ENCODE peak calls at places on chromosome 18, in five cellular contexts. M is fibroblast of lung; H is stimulated activated CD8-positive, alpha-beta memory T cell treated with anti-CD3 and anti-CD28 coated beads, Interleukin-4, amount 100 ng/mL, for 48 hours; Q is activated CD4-positive, alpha-beta T cell treated with anti-CD3 and anti-CD28 coated beads, Interleukin-2, amount 50 U/mL, for 1 hour; G is caudate nucleus. A is an unnamed sample.

GRCh38 chr18:57797209-57797651 is 5.9 kb downstream of the ATP8B1 start:
- DNase-seq in M (no peak), H (no peak), Q (no peak), G (no peak), A (no peak)

GRCh38 chr18:13246591-13246990 is 28.0 kb downstream of the LDLRAD4 start:
- DNase-seq in M (no peak), H (no peak), Q (no peak), G (no peak), A (no peak)

GRCh38 chr18:79523738-79524180 is 128.0 kb downstream of the NFATC1 start:
- DNase-seq in M (no peak), H (peak; percentile 84), Q (peak; percentile 71), G (no peak), A (peak; percentile 76)

GRCh38 chr18:67010916-67011315 is 407.0 kb upstream of the CDH19 start:
- DNase-seq in M (no peak), H (no peak), Q (no peak), G (no peak), A (no peak)

GRCh38 chr18:36176739-36177138 is 10.6 kb upstream of the MOCOS start:
- DNase-seq in M (peak; percentile 34), H (no peak), Q (no peak), G (no peak), A (no peak)

GRCh38 chr18:59263566-59264135 is 9.6 kb downstream of the RAX start:
- DNase-seq in M (no peak), H (no peak), Q (no peak), G (no peak), A (no peak)

GRCh38 chr18:13136689-13137040 is 81.9 kb upstream of the LDLRAD4 start:
- DNase-seq in M (no peak), H (no peak), Q (no peak), G (no peak), A (peak; percentile 21)

GRCh38 chr18:56276466-56276865 is 361.9 kb downstream of the TXNL1 start:
- DNase-seq in M (no peak), H (no peak), Q (no peak), G (no peak), A (no peak)

GRCh38 chr18:50847192-50847591 is 27.4 kb upstream of the MRO start:
- DNase-seq in M (peak; percentile 26), H (no peak), Q (no peak), G (no peak), A (no peak)

GRCh38 chr18:78526923-78527775 is 452.5 kb upstream of the SALL3 start:
- DNase-seq in M (no peak), H (no peak), Q (no peak), G (no peak), A (no peak)

GRCh38 chr18:6785001-6785400 is 55.5 kb downstream of the ARHGAP28 start:
- DNase-seq in M (no peak), H (no peak), Q (no peak), G (no peak), A (no peak)

GRCh38 chr18:68041327-68041726 is 524.8 kb upstream of the DSEL start:
- DNase-seq in M (peak; percentile 32), H (no peak), Q (no peak), G (no peak), A (no peak)

GRCh38 chr18:67135981-67136380 is 380.5 kb downstream of the DSEL start:
- DNase-seq in M (no peak), H (no peak), Q (no peak), G (no peak), A (no peak)

GRCh38 chr18:47254341-47254939 is 3.0 kb upstream of the SKOR2 start:
- DNase-seq in M (peak; percentile 44), H (peak; percentile 68), Q (no peak), G (no peak), A (no peak)

GRCh38 chr18:69233465-69234054 is 167.1 kb upstream of the DOK6 start:
- DNase-seq in M (no peak), H (no peak), Q (no peak), G (no peak), A (no peak)

GRCh38 chr18:9808530-9809241 is 77.1 kb upstream of the TXNDC2 start:
- DNase-seq in M (peak; percentile 17), H (no peak), Q (no peak), G (no peak), A (no peak)

GRCh38 chr18:58205087-58205779 is 161.2 kb downstream of the NEDD4L start:
- DNase-seq in M (peak; percentile 66), H (no peak), Q (no peak), G (no peak), A (no peak)

GRCh38 chr18:78856569-78857200 is 122.9 kb upstream of the SALL3 start:
- DNase-seq in M (no peak), H (no peak), Q (no peak), G (no peak), A (no peak)

GRCh38 chr18:55343396-55344073 is 244.5 kb downstream of the TCF4 start:
- DNase-seq in M (peak; percentile 59), H (no peak), Q (no peak), G (no peak), A (no peak)

GRCh38 chr18:80050797-80051196 is 16.6 kb downstream of the RBFA start:
- DNase-seq in M (no peak), H (no peak), Q (no peak), G (no peak), A (no peak)

GRCh38 chr18:68447286-68447685 is 267.6 kb downstream of the TMX3 start:
- DNase-seq in M (no peak), H (no peak), Q (no peak), G (no peak), A (no peak)

GRCh38 chr18:69567813-69568488 is 167.3 kb downstream of the DOK6 start:
- DNase-seq in M (no peak), H (no peak), Q (no peak), G (no peak), A (no peak)

GRCh38 chr18:47881752-47882455 is 48.6 kb downstream of the SMAD2 start:
- DNase-seq in M (peak; percentile 21), H (no peak), Q (no peak), G (no peak), A (no peak)

GRCh38 chr18:9513971-9514512 is 38.7 kb downstream of the RALBP1 start:
- DNase-seq in M (peak; percentile 39), H (no peak), Q (no peak), G (no peak), A (no peak)

GRCh38 chr18:27665264-27665799 is 480.2 kb upstream of the CHST9 start:
- DNase-seq in M (no peak), H (no peak), Q (no peak), G (no peak), A (no peak)

GRCh38 chr18:9494778-9495302 is 19.5 kb downstream of the RALBP1 start:
- DNase-seq in M (no peak), H (no peak), Q (no peak), G (no peak), A (no peak)

GRCh38 chr18:13268035-13268700 is 49.6 kb downstream of the LDLRAD4 start:
- DNase-seq in M (peak; percentile 11), H (no peak), Q (no peak), G (no peak), A (no peak)

GRCh38 chr18:26621161-26622026 is 73.0 kb upstream of the KCTD1 start:
- DNase-seq in M (peak; percentile 23), H (peak; percentile 53), Q (no peak), G (no peak), A (no peak)

GRCh38 chr18:79911009-79911870 is 40.2 kb downstream of the SLC66A2 start:
- DNase-seq in M (no peak), H (peak; percentile 7), Q (no peak), G (no peak), A (no peak)

GRCh38 chr18:60232541-60232940 is 140.0 kb downstream of the MC4R start:
- DNase-seq in M (peak; percentile 11), H (no peak), Q (no peak), G (no peak), A (no peak)

GRCh38 chr18:28174181-28174906 is 2.6 kb downstream of the CDH2 start:
- DNase-seq in M (no peak), H (no peak), Q (no peak), G (no peak), A (no peak)

GRCh38 chr18:49457616-49458015 is 2.8 kb downstream of the DYM start:
- DNase-seq in M (no peak), H (no peak), Q (no peak), G (no peak), A (no peak)

GRCh38 chr18:75115514-75115913 is 93.4 kb downstream of the PTGR3 start:
- DNase-seq in M (no peak), H (no peak), Q (no peak), G (no peak), A (no peak)

GRCh38 chr18:54878057-54878661 is 49.9 kb downstream of the RAB27B start:
- DNase-seq in M (no peak), H (no peak), Q (no peak), G (no peak), A (no peak)

GRCh38 chr18:808086-808485 is 4.0 kb downstream of the YES1 start:
- DNase-seq in M (peak; percentile 33), H (no peak), Q (no peak), G (no peak), A (no peak)

GRCh38 chr18:45384137-45384998 is 230.9 kb upstream of the SLC14A2 start:
- DNase-seq in M (peak; percentile 53), H (peak; percentile 64), Q (peak; percentile 8), G (no peak), A (no peak)

GRCh38 chr18:48622911-48623431 is 84.1 kb downstream of the CTIF start:
- DNase-seq in M (no peak), H (no peak), Q (no peak), G (no peak), A (no peak)

GRCh38 chr18:47203626-47204464 is 27.7 kb upstream of the IER3IP1 start:
- DNase-seq in M (no peak), H (no peak), Q (no peak), G (no peak), A (no peak)